ENCODE peak calls at places on chromosomes 4 and X, in seven cellular contexts. One of them, this sample, is unnamed. For H3K36me3 and H3K9me3, the result is how much of the 10 kb centered on the place peaks cover.

GRCh38 chr4:163003979-163004378 is 162.7 kb downstream of the NAF1 start:
- DNase-seq in colonic mucosa: no peak
- DNase-seq in psoas muscle: no peak
- DNase-seq in effector memory CD4-positive, alpha-beta T cell: no peak
- DNase-seq in upper lobe of right lung: no peak
- DNase-seq in HepG2: peak
- DNase-seq in CD8-positive, alpha-beta T cell: no peak
- DNase-seq in this sample: no peak

GRCh38 chr4:100843897-100844296 is 326.1 kb upstream of the EMCN start:
- DNase-seq in psoas muscle: no peak
- DNase-seq in CD8-positive, alpha-beta T cell: no peak
- DNase-seq in effector memory CD4-positive, alpha-beta T cell: no peak
- DNase-seq in upper lobe of right lung: no peak
- DNase-seq in HepG2: no peak
- DNase-seq in colonic mucosa: no peak
- DNase-seq in this sample: no peak

GRCh38 chr4:158071931-158072330 is 100.9 kb downstream of the GASK1B start:
- DNase-seq in effector memory CD4-positive, alpha-beta T cell: no peak
- DNase-seq in CD8-positive, alpha-beta T cell: no peak
- DNase-seq in upper lobe of right lung: no peak
- DNase-seq in colonic mucosa: no peak
- DNase-seq in HepG2: no peak
- DNase-seq in psoas muscle: no peak
- DNase-seq in this sample: no peak

GRCh38 chrX:110086916-110087484 is 84.1 kb downstream of the TMEM164 start:
- DNase-seq in CD8-positive, alpha-beta T cell: no peak
- DNase-seq in psoas muscle: no peak
- DNase-seq in upper lobe of right lung: no peak
- DNase-seq in effector memory CD4-positive, alpha-beta T cell: no peak
- DNase-seq in colonic mucosa: no peak
- DNase-seq in HepG2: peak
- DNase-seq in this sample: no peak

GRCh38 chrX:71533850-71534515 is 1.1 kb downstream of the OGT start:
- DNase-seq in CD8-positive, alpha-beta T cell: peak
- DNase-seq in HepG2: peak
- DNase-seq in colonic mucosa: peak
- DNase-seq in upper lobe of right lung: peak
- DNase-seq in effector memory CD4-positive, alpha-beta T cell: peak
- DNase-seq in psoas muscle: peak
- DNase-seq in this sample: peak

GRCh38 chr4:102500371-102501175 is 586 bp upstream of the NFKB1 start:
- DNase-seq in CD8-positive, alpha-beta T cell: peak
- DNase-seq in psoas muscle: peak
- DNase-seq in HepG2: peak
- DNase-seq in upper lobe of right lung: peak
- DNase-seq in colonic mucosa: peak
- DNase-seq in effector memory CD4-positive, alpha-beta T cell: no peak
- DNase-seq in this sample: peak

GRCh38 chrX:131544218-131544617 is 344 bp downstream of the OR13H1 start:
- DNase-seq in CD8-positive, alpha-beta T cell: no peak
- DNase-seq in effector memory CD4-positive, alpha-beta T cell: no peak
- DNase-seq in colonic mucosa: no peak
- DNase-seq in upper lobe of right lung: no peak
- DNase-seq in psoas muscle: no peak
- DNase-seq in HepG2: no peak
- DNase-seq in this sample: no peak

GRCh38 chrX:41429592-41429991 is 17.6 kb upstream of the NYX start:
- DNase-seq in HepG2: no peak
- DNase-seq in upper lobe of right lung: no peak
- DNase-seq in effector memory CD4-positive, alpha-beta T cell: no peak
- DNase-seq in CD8-positive, alpha-beta T cell: no peak
- DNase-seq in colonic mucosa: no peak
- DNase-seq in psoas muscle: no peak
- DNase-seq in this sample: no peak

GRCh38 chr4:84239278-84239845 is 259.7 kb downstream of the NKX6-1 start:
- DNase-seq in colonic mucosa: no peak
- DNase-seq in CD8-positive, alpha-beta T cell: no peak
- DNase-seq in HepG2: no peak
- DNase-seq in upper lobe of right lung: no peak
- DNase-seq in psoas muscle: no peak
- DNase-seq in effector memory CD4-positive, alpha-beta T cell: no peak
- DNase-seq in this sample: no peak

GRCh38 chr4:156830356-156830755 is 141.2 kb downstream of the PDGFC start:
- DNase-seq in psoas muscle: no peak
- DNase-seq in CD8-positive, alpha-beta T cell: no peak
- DNase-seq in effector memory CD4-positive, alpha-beta T cell: no peak
- DNase-seq in upper lobe of right lung: no peak
- DNase-seq in colonic mucosa: no peak
- DNase-seq in HepG2: peak
- DNase-seq in this sample: no peak

GRCh38 chr4:165175879-165176278 is 31.5 kb upstream of the KLHL2 start:
- DNase-seq in HepG2: no peak
- DNase-seq in psoas muscle: no peak
- DNase-seq in effector memory CD4-positive, alpha-beta T cell: no peak
- DNase-seq in upper lobe of right lung: no peak
- DNase-seq in colonic mucosa: no peak
- DNase-seq in CD8-positive, alpha-beta T cell: no peak
- DNase-seq in this sample: no peak

GRCh38 chrX:117096528-117096927 is 633.8 kb upstream of the CT83 start:
- DNase-seq in psoas muscle: no peak
- DNase-seq in CD8-positive, alpha-beta T cell: no peak
- DNase-seq in colonic mucosa: no peak
- DNase-seq in HepG2: no peak
- DNase-seq in upper lobe of right lung: no peak
- DNase-seq in effector memory CD4-positive, alpha-beta T cell: no peak
- DNase-seq in this sample: no peak
- H3K36me3 ChIP-seq in psoas muscle: under half
- H3K36me3 ChIP-seq in CD8-positive, alpha-beta T cell: under half
- H3K36me3 ChIP-seq in colonic mucosa: under half
- H3K36me3 ChIP-seq in HepG2: under half
- H3K36me3 ChIP-seq in upper lobe of right lung: under half
- H3K36me3 ChIP-seq in effector memory CD4-positive, alpha-beta T cell: under half
- H3K36me3 ChIP-seq in this sample: under half

GRCh38 chrX:37906357-37906756 is 59.0 kb upstream of the DYNLT3 start:
- DNase-seq in CD8-positive, alpha-beta T cell: no peak
- DNase-seq in HepG2: no peak
- DNase-seq in psoas muscle: no peak
- DNase-seq in effector memory CD4-positive, alpha-beta T cell: no peak
- DNase-seq in colonic mucosa: no peak
- DNase-seq in upper lobe of right lung: no peak
- DNase-seq in this sample: no peak
- H3K4me3 ChIP-seq in CD8-positive, alpha-beta T cell: no peak
- H3K4me3 ChIP-seq in HepG2: no peak
- H3K4me3 ChIP-seq in psoas muscle: no peak
- H3K4me3 ChIP-seq in effector memory CD4-positive, alpha-beta T cell: no peak
- H3K4me3 ChIP-seq in colonic mucosa: no peak
- H3K4me3 ChIP-seq in upper lobe of right lung: no peak
- H3K4me3 ChIP-seq in this sample: peak

GRCh38 chr4:64230709-64231310 is 178.4 kb downstream of the TECRL start:
- DNase-seq in HepG2: no peak
- DNase-seq in CD8-positive, alpha-beta T cell: no peak
- DNase-seq in effector memory CD4-positive, alpha-beta T cell: no peak
- DNase-seq in psoas muscle: no peak
- DNase-seq in upper lobe of right lung: no peak
- DNase-seq in colonic mucosa: no peak
- DNase-seq in this sample: no peak
- H3K9me3 ChIP-seq in HepG2: half or more
- H3K9me3 ChIP-seq in CD8-positive, alpha-beta T cell: under half
- H3K9me3 ChIP-seq in effector memory CD4-positive, alpha-beta T cell: under half
- H3K9me3 ChIP-seq in psoas muscle: under half
- H3K9me3 ChIP-seq in upper lobe of right lung: under half
- H3K9me3 ChIP-seq in colonic mucosa: under half
- H3K9me3 ChIP-seq in this sample: half or more

DNA sequence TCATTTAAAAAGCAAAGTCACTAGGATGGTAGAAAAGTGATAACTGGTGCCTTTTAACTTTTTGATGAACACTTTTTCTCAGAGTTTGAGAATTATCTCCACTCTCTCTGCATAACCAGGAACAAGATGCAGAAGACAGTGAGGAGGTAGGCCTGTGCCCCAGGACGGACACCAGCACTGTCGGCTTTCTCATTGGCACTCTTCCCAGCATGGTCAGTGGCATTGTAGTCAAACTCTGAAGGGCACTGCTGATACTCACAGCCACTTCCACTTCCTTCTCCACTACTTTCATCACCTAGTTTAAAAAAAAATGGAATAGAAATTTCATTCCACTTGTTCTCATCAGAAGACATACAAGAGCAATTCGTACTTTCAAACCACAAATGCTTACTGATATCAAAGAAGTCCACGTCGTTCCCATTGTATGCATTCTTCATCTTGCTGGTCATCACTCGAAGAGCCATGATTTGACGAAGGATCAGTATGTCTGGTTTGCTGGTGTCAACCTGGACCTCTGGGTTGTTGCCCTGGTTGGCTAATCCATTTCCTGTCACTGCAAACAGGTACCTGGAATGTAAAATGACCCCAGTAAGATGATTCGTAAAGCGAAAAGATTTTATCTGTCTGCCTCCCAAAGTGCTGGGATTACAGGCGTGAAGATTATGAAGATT is 84.8 kb upstream of the TFDP3 start:
- DNase-seq in effector memory CD4-positive, alpha-beta T cell: no peak
- DNase-seq in upper lobe of right lung: no peak
- DNase-seq in psoas muscle: no peak
- DNase-seq in colonic mucosa: no peak
- DNase-seq in HepG2: no peak
- DNase-seq in CD8-positive, alpha-beta T cell: no peak
- DNase-seq in this sample: no peak
- H3K36me3 ChIP-seq in effector memory CD4-positive, alpha-beta T cell: under half
- H3K36me3 ChIP-seq in upper lobe of right lung: under half
- H3K36me3 ChIP-seq in psoas muscle: under half
- H3K36me3 ChIP-seq in colonic mucosa: under half
- H3K36me3 ChIP-seq in HepG2: under half
- H3K36me3 ChIP-seq in CD8-positive, alpha-beta T cell: under half
- H3K36me3 ChIP-seq in this sample: under half

DNA sequence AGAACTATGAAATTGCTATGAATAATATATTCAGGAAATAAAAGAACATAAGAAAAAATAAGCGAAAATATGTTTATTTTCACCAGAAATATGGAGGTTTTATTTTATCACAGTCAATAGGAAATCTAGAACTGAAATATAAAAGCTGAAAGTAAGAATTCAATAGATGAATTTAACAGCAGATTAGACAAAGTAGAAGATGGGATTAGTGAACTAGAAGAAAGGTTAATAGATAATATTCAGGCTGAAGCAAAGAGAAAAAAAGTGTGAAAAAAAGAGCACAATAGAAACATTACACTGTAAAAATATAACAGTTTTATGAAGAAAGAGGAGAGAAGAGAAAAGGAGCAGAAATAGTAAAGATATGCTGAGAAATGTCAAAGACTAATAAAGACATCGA is 1152.1 kb downstream of the FAT4 start:
- DNase-seq in HepG2: no peak
- DNase-seq in psoas muscle: no peak
- DNase-seq in effector memory CD4-positive, alpha-beta T cell: no peak
- DNase-seq in colonic mucosa: no peak
- DNase-seq in CD8-positive, alpha-beta T cell: no peak
- DNase-seq in upper lobe of right lung: no peak
- DNase-seq in this sample: no peak
- H3K4me3 ChIP-seq in HepG2: no peak
- H3K4me3 ChIP-seq in psoas muscle: no peak
- H3K4me3 ChIP-seq in effector memory CD4-positive, alpha-beta T cell: no peak
- H3K4me3 ChIP-seq in colonic mucosa: no peak
- H3K4me3 ChIP-seq in CD8-positive, alpha-beta T cell: no peak
- H3K4me3 ChIP-seq in upper lobe of right lung: no peak
- H3K4me3 ChIP-seq in this sample: no peak

DNA sequence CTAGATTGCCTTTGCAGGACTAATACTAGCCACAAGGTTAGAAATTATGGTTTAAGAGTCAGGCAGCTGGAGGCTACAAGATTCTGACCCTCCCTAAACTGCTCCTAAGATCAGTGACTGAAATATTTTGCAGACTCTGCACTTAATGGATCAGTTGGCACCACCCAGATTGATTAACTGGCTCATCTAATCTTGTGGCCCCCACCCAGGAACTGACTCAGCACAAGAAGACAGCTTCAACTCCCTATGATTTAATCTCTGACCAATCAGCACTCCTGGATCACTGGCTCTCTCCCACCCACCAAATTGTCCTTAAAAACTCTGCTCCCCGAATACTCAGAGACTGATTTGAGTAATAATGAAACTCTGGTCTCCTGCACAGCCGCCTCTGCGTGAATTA is 145.4 kb upstream of the LCORL start:
- DNase-seq in psoas muscle: no peak
- DNase-seq in upper lobe of right lung: no peak
- DNase-seq in HepG2: no peak
- DNase-seq in colonic mucosa: no peak
- DNase-seq in CD8-positive, alpha-beta T cell: no peak
- DNase-seq in effector memory CD4-positive, alpha-beta T cell: no peak
- DNase-seq in this sample: no peak
- H3K9me3 ChIP-seq in psoas muscle: under half
- H3K9me3 ChIP-seq in upper lobe of right lung: under half
- H3K9me3 ChIP-seq in HepG2: under half
- H3K9me3 ChIP-seq in colonic mucosa: under half
- H3K9me3 ChIP-seq in CD8-positive, alpha-beta T cell: under half
- H3K9me3 ChIP-seq in effector memory CD4-positive, alpha-beta T cell: under half
- H3K9me3 ChIP-seq in this sample: under half

DNA sequence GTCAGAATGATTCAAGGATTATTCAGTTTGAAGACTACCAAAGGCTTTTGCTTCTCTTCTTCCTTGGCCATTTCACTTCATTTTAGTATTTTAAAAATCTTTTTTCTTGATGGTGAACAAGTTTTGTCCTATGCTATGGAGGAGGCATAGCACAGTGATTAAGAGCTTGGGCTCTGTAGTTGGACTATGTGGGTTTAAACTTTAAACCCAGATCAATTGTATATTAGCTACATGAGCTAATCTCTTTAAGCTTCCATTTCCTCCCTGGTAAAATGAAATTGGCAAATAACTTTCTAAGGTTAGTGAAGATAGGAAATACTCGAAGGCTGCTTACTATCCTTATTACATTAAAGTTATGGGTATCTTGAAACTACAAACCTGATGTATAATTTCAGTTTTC is 23.8 kb upstream of the C4orf51 start:
- DNase-seq in colonic mucosa: no peak
- DNase-seq in upper lobe of right lung: no peak
- DNase-seq in HepG2: no peak
- DNase-seq in CD8-positive, alpha-beta T cell: no peak
- DNase-seq in effector memory CD4-positive, alpha-beta T cell: no peak
- DNase-seq in psoas muscle: no peak
- DNase-seq in this sample: no peak
- H3K36me3 ChIP-seq in colonic mucosa: under half
- H3K36me3 ChIP-seq in upper lobe of right lung: under half
- H3K36me3 ChIP-seq in HepG2: under half
- H3K36me3 ChIP-seq in CD8-positive, alpha-beta T cell: under half
- H3K36me3 ChIP-seq in effector memory CD4-positive, alpha-beta T cell: under half
- H3K36me3 ChIP-seq in psoas muscle: under half
- H3K36me3 ChIP-seq in this sample: under half

GRCh38 chr4:74364649-74365491 is at the start of gene EREG:
- DNase-seq in CD8-positive, alpha-beta T cell: peak
- DNase-seq in upper lobe of right lung: peak
- DNase-seq in psoas muscle: no peak
- DNase-seq in colonic mucosa: peak
- DNase-seq in effector memory CD4-positive, alpha-beta T cell: no peak
- DNase-seq in HepG2: no peak
- DNase-seq in this sample: peak
- H3K4me3 ChIP-seq in CD8-positive, alpha-beta T cell: peak
- H3K4me3 ChIP-seq in upper lobe of right lung: peak
- H3K4me3 ChIP-seq in psoas muscle: peak
- H3K4me3 ChIP-seq in colonic mucosa: peak
- H3K4me3 ChIP-seq in effector memory CD4-positive, alpha-beta T cell: peak
- H3K4me3 ChIP-seq in HepG2: no peak
- H3K4me3 ChIP-seq in this sample: no peak

GRCh38 chr4:71862315-71862714 is 78.4 kb upstream of the GC start:
- DNase-seq in CD8-positive, alpha-beta T cell: no peak
- DNase-seq in upper lobe of right lung: no peak
- DNase-seq in effector memory CD4-positive, alpha-beta T cell: no peak
- DNase-seq in colonic mucosa: no peak
- DNase-seq in psoas muscle: no peak
- DNase-seq in HepG2: no peak
- DNase-seq in this sample: no peak
- H3K9me3 ChIP-seq in CD8-positive, alpha-beta T cell: under half
- H3K9me3 ChIP-seq in upper lobe of right lung: under half
- H3K9me3 ChIP-seq in effector memory CD4-positive, alpha-beta T cell: under half
- H3K9me3 ChIP-seq in colonic mucosa: under half
- H3K9me3 ChIP-seq in psoas muscle: under half
- H3K9me3 ChIP-seq in HepG2: half or more
- H3K9me3 ChIP-seq in this sample: under half

This sample was measured in kidney.